ENCODE peak calls at places on chromosomes 12 and 14, in six cellular contexts. M is transverse colon, N is thyroid gland, F is NT2/D1, L is NCI-H2107, H is RWPE1. X is an unnamed sample.

GRCh38 chr14:98798099-98798498 is 473.9 kb downstream of the BCL11B start:
- DNase-seq in N (peak), F (no peak), M (no peak), H (no peak), L (peak), X (no peak)

GRCh38 chr14:72845196-72845595 is 48.7 kb downstream of the DPF3 start:
- DNase-seq in H (no peak), F (no peak), L (no peak), N (no peak), M (no peak), X (no peak)

GRCh38 chr12:63985945-63986344 is 141.4 kb downstream of the SRGAP1 start:
- DNase-seq in N (no peak), M (no peak), F (no peak), H (no peak), L (no peak), X (no peak)

GRCh38 chr12:119115296-119115905 is 63.3 kb upstream of the HSPB8 start:
- DNase-seq in M (peak), N (peak), H (peak), F (peak), L (peak), X (peak)

GRCh38 chr12:31370645-31371620 is 45.0 kb upstream of the SINHCAF start:
- DNase-seq in H (no peak), F (peak), L (no peak), M (peak), N (no peak), X (peak)

GRCh38 chr14:64745511-64746041 is 41.4 kb downstream of the PLEKHG3 start:
- DNase-seq in M (no peak), N (peak), L (no peak), H (no peak), F (no peak), X (peak)

GRCh38 chr14:33404054-33404453 is 465.4 kb downstream of the NPAS3 start:
- DNase-seq in M (no peak), N (no peak), F (no peak), L (no peak), H (peak), X (no peak)

GRCh38 chr12:125243811-125244210 is 178.6 kb downstream of the AACS start:
- DNase-seq in N (no peak), M (no peak), L (no peak), F (no peak), H (no peak), X (no peak)

GRCh38 chr12:66244446-66244845 is 55.4 kb downstream of the IRAK3 start:
- DNase-seq in L (no peak), N (no peak), M (no peak), F (no peak), H (no peak), X (no peak)

GRCh38 chr12:116136340-116136739 is 141.2 kb downstream of the MED13L start:
- DNase-seq in F (no peak), L (no peak), M (no peak), H (no peak), N (no peak), X (no peak)

X was measured in ELF-1.